ENCODE peak calls at places on chromosomes 5 and 9, in ten cellular contexts. S is osteoblast; Z is SK-N-SH; Q is fibroblast of lung; U is fibroblast of pulmonary artery; M is OCI-LY7; J is CD4-positive, alpha-beta T cell; L is heart left ventricle; R is HepG2; F is IMR-90. P is an unnamed sample.

GRCh38 chr9:29432191-29432590 is 1858.9 kb upstream of the C9orf72 start:
- DNase-seq in S (no peak), Z (no peak), Q (no peak), U (no peak), M (no peak), J (no peak), L (no peak), R (no peak), F (no peak), P (no peak)

GRCh38 chr5:74409737-74410136 is 230.8 kb downstream of the ENC1 start:
- DNase-seq in S (no peak), Z (no peak), Q (no peak), U (no peak), M (no peak), J (no peak), L (no peak), R (no peak), F (no peak), P (no peak)

GRCh38 chr5:14914603-14915277 is 43.2 kb upstream of the ANKH start:
- DNase-seq in S (peak), Z (no peak), Q (peak), U (peak), M (no peak), J (no peak), L (no peak), R (no peak), F (peak), P (no peak)

GRCh38 chr9:27179245-27179870 is 70.3 kb downstream of the TEK start:
- DNase-seq in S (peak), Z (no peak), Q (peak), U (no peak), M (no peak), J (no peak), L (no peak), R (no peak), F (peak), P (no peak)

GRCh38 chr5:127648997-127649550 is at the start of gene CTXN3:
- DNase-seq in S (peak), Z (no peak), Q (no peak), U (no peak), M (no peak), J (no peak), L (no peak), R (no peak), F (no peak), P (no peak)

GRCh38 chr5:131635755-131636479 is 888 bp upstream of the RAPGEF6 start:
- DNase-seq in S (peak), Z (peak), Q (peak), U (peak), M (peak), J (no peak), L (peak), R (no peak), F (no peak), P (no peak)

GRCh38 chr5:172493906-172494305 is 39.6 kb upstream of the SH3PXD2B start:
- DNase-seq in S (no peak), Z (no peak), Q (no peak), U (no peak), M (no peak), J (no peak), L (no peak), R (no peak), F (no peak), P (no peak)

GRCh38 chr9:127898433-127899199 is 787 bp downstream of the ST6GALNAC6 start:
- DNase-seq in S (peak), Z (peak), Q (peak), U (peak), M (peak), J (no peak), L (peak), R (peak), F (peak), P (no peak)

GRCh38 chr5:88536146-88536545 is 267.5 kb upstream of the TMEM161B start:
- DNase-seq in S (no peak), Z (no peak), Q (peak), U (no peak), M (no peak), J (no peak), L (no peak), R (no peak), F (no peak), P (no peak)

GRCh38 chr9:96448546-96449170 is 1.3 kb upstream of the HABP4 start:
- DNase-seq in S (peak), Z (no peak), Q (no peak), U (no peak), M (no peak), J (no peak), L (no peak), R (no peak), F (no peak), P (no peak)

GRCh38 chr9:96447406-96447805 is 2.6 kb upstream of the HABP4 start:
- DNase-seq in S (peak), Z (no peak), Q (no peak), U (no peak), M (no peak), J (no peak), L (no peak), R (no peak), F (no peak), P (no peak)

GRCh38 chr9:96450613-96451544 is 910 bp downstream of the HABP4 start:
- DNase-seq in S (peak), Z (peak), Q (peak), U (peak), M (peak), J (peak), L (peak), R (peak), F (peak), P (no peak)

GRCh38 chr9:96449522-96449843 is 486 bp upstream of the HABP4 start:
- DNase-seq in S (no peak), Z (no peak), Q (no peak), U (no peak), M (no peak), J (no peak), L (no peak), R (no peak), F (no peak), P (no peak)

GRCh38 chr9:96449844-96450612 is at the start of gene HABP4:
- DNase-seq in S (peak), Z (peak), Q (peak), U (peak), M (peak), J (peak), L (peak), R (peak), F (peak), P (peak)
- TF ChIP-seq CTCF in S (no peak), Z (no peak), Q (no peak), U (no peak), M (no peak), J (no peak), L (no peak), R (peak), F (no peak), P (no peak)

GRCh38 chr5:34656001-34656699 is at the start of gene RAI14:
- DNase-seq in S (peak), Z (peak), Q (peak), U (peak), M (no peak), J (no peak), L (peak), R (peak), F (peak), P (peak)
- TF ChIP-seq CTCF in S (no peak), Z (no peak), Q (no peak), U (no peak), M (no peak), J (no peak), L (no peak), R (peak), F (peak), P (no peak)

GRCh38 chr9:14339746-14340145 is 25.8 kb upstream of the NFIB start:
- DNase-seq in S (no peak), Z (no peak), Q (no peak), U (no peak), M (no peak), J (no peak), L (no peak), R (no peak), F (no peak), P (no peak)
- TF ChIP-seq CTCF in S (no peak), Z (no peak), Q (no peak), U (no peak), M (no peak), J (no peak), L (no peak), R (no peak), F (no peak), P (no peak)

DNA sequence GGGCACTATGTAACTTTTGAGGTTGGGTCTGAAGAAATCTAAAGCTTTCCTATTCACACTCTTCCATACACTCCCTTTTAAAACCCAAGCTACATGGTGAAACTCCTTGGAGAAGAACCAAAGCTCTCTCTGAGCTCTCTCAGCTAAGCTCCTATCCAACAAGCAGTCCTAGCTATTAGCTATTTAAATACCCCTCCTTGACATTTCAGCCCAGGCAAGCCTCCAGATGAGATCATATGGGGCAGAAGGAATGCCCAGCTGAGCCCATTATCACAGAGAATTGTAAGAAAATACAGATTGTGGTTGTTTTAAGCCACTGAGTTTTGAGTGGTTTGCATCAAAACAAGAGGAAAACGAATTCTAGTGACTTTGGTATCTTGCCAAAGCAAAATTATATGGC is 15.2 kb downstream of the HSPB3 start:
- DNase-seq in S (peak), Z (no peak), Q (peak), U (peak), M (no peak), J (no peak), L (no peak), R (no peak), F (peak), P (no peak)
- TF ChIP-seq CTCF in S (no peak), Z (no peak), Q (no peak), U (no peak), M (no peak), J (no peak), L (no peak), R (no peak), F (no peak), P (no peak)